ENCODE peak calls at places on chromosomes 2 and 18, in seven cellular contexts. P is stomach, R is upper lobe of left lung, F is spleen, S is HCT116, H is GM23338, X is breast epithelium. G is an unnamed sample. For H3K4me1, the result is how much of the 10 kb centered on the place peaks cover.

GRCh38 chr2:144660518-144661316 is 140.8 kb upstream of the ZEB2 start:
- DNase-seq in P (no peak), R (no peak), F (no peak), S (no peak), H (no peak), X (no peak), G (no peak)

GRCh38 chr2:174663572-174663971 is 66.0 kb upstream of the WIPF1 start:
- DNase-seq in P (no peak), R (no peak), F (no peak), S (no peak), H (no peak), X (no peak), G (peak)

GRCh38 chr18:49168970-49169619 is 218.3 kb upstream of the SMAD7 start:
- DNase-seq in P (peak), R (no peak), F (no peak), S (no peak), H (peak), X (no peak), G (no peak)

GRCh38 chr2:57987835-57988573 is 58.6 kb upstream of the VRK2 start:
- DNase-seq in P (no peak), R (no peak), F (no peak), S (no peak), H (no peak), X (no peak), G (no peak)

GRCh38 chr2:54771166-54771565 is 47.7 kb downstream of the EML6 start:
- DNase-seq in P (no peak), R (no peak), F (no peak), S (peak), H (no peak), X (no peak), G (no peak)

GRCh38 chr2:136376211-136376610 is 258.3 kb upstream of the CXCR4 start:
- DNase-seq in P (peak), R (no peak), F (peak), S (no peak), H (no peak), X (no peak), G (no peak)

GRCh38 chr2:120586507-120587283 is 149.0 kb upstream of the GLI2 start:
- DNase-seq in P (peak), R (peak), F (no peak), S (no peak), H (peak), X (no peak), G (no peak)

GRCh38 chr2:187003038-187003543 is 154.1 kb upstream of the ZSWIM2 start:
- DNase-seq in P (no peak), R (peak), F (no peak), S (no peak), H (no peak), X (no peak), G (no peak)

GRCh38 chr18:63831080-63831788 is 56.0 kb downstream of the SERPINB7 start:
- DNase-seq in P (no peak), R (no peak), F (no peak), S (no peak), H (no peak), X (no peak), G (no peak)

DNA sequence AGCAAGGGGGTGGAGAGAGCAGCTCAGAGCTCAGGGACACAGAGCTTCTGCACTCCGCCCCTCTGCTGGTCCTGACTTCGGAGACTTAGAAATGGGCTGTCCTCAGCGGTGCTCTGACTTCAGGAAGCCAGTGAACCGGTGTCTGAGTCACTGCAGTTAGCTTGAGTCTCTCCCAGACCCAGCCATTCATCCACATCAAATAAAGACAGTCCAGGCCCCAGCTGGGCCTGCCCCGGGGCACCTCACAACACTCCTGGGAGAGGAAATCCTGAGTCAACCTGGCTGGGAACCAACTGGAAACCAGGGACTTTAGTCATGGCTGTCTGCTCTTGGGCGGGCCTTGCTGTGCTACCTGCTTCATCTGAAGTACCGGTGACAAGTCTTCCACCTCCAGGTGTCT is 5.4 kb upstream of the ITGB6 start:
- DNase-seq in P (peak), R (peak), F (no peak), S (peak), H (no peak), X (peak), G (peak)
- TF ChIP-seq POLR2AphosphoS5 in P (peak), R (peak), F (no peak), S (peak), H (no peak), X (peak), G (no peak)

DNA sequence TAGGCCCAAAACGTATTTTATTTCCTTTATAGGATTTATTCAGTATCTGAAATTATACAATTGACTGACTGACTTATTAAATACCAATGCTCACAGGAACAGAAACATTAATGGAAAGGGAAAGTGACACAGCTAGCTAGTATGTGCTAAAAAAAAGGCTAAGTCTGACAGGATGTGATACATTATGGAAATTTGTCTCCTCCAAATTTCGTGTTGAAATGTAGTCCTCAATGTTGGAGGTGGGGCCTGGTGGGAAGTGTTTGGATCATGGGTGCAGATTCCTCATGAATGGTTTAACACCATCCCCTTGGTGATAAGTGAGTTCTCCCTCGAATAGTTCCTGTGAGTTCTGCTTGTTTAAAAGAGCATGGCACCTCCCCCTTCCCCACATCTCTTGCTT is 70.6 kb upstream of the WDR75 start:
- DNase-seq in P (no peak), R (no peak), F (no peak), S (no peak), H (no peak), X (no peak), G (no peak)
- H3K4me1 ChIP-seq in P (under half), R (under half), F (under half), S (under half), H (under half), X (under half), G (under half)

GRCh38 chr2:48316753-48317750 is 212.9 kb upstream of the STON1 start:
- DNase-seq in P (no peak), R (no peak), F (no peak), S (no peak), H (no peak), X (no peak), G (no peak)

GRCh38 chr2:48320747-48321146 is 209.2 kb upstream of the STON1 start:
- DNase-seq in P (no peak), R (no peak), F (no peak), S (no peak), H (no peak), X (no peak), G (no peak)

GRCh38 chr2:48318118-48318517 is 211.8 kb upstream of the STON1 start:
- DNase-seq in P (no peak), R (no peak), F (no peak), S (no peak), H (no peak), X (no peak), G (no peak)

GRCh38 chr2:48322251-48322650 is 207.7 kb upstream of the STON1 start:
- DNase-seq in P (no peak), R (no peak), F (no peak), S (no peak), H (no peak), X (no peak), G (no peak)

DNA sequence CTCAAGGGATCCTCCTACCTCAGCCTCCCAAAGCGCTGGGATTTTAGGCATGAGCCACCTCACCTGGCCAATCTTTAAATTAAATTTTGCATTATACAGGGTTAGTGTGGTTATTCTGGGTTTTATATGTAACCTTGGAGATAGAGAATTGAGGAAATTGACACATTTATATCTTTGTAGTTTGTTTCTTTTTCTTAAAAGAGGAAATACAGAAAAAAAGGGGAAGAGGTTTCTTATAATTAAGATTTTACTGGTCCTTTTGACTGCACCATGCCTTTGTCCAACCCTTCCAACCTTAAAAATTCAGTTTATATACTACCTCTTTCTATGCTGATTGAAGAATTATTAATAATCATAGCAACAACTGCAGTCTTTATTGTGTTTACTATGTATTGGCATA is 210.1 kb upstream of the STON1 start:
- DNase-seq in P (no peak), R (no peak), F (no peak), S (no peak), H (no peak), X (no peak), G (no peak)
- H3K27ac ChIP-seq in P (no peak), R (peak), F (peak), S (no peak), H (no peak), X (no peak), G (no peak)

DNA sequence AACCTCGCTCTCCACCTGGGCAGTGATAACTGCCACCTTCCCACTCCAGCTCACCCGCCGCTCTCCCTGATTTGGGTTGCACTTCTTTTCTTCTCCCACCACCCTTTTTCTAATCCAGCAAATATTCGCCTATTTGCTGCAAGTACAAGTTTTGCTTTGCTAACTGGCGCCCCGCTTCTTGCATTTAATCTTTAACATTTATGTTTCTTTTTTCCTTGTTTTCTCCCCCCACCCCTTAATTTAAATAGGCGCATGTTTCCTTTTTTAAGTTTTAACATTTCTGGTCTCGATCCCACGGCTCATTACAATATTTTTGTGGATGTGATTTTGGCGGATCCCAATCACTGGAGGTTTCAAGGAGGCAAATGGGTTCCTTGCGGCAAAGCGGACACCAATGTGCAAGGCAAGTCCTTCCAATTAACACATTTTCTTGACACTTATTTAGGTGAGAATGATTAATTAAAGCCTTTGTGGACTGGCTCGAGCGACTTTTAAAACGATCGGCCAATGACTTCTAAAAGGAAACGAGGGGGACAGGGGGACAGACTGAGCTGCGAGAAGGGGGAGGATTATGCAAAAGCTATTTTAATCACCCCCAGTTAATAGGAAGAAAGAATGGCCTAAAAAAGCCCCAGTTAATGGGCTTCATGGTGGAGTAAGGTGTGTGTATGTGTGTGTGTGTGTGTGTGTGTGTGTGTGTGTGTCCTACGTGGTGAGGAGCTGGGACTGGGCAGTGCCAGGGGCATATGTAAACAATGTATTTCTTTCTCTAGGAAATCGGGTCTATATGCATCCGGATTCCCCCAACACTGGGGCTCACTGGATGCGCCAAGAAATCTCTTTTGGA is 1.6 kb downstream of the TBR1 start:
- DNase-seq in P (no peak), R (no peak), F (no peak), S (no peak), H (no peak), X (no peak), G (no peak)
- TF ChIP-seq POLR2AphosphoS5 in P (no peak), R (no peak), F (no peak), S (no peak), H (no peak), X (no peak), G (no peak)

GRCh38 chr2:233486357-233486756 is 80.2 kb downstream of the USP40 start:
- DNase-seq in P (no peak), R (no peak), F (no peak), S (no peak), H (no peak), X (no peak), G (no peak)
- H3K4me1 ChIP-seq in P (under half), R (under half), F (under half), S (under half), H (under half), X (under half), G (under half)

G was measured in sigmoid colon.